ENCODE peak calls at places on chromosomes 1 and 21, in seven cellular contexts. E is esophagus squamous epithelium, Z is pancreas, V is progenitor cell of endocrine pancreas, T is Calu3, C is left ventricle myocardium inferior, N is osteocyte. P is an unnamed sample.

GRCh38 chr1:67052741-67053534 is 1.0 kb downstream of the SLC35D1 start:
- DNase-seq in E (peak), Z (peak), V (no peak), T (peak), C (peak), N (no peak), P (no peak)

GRCh38 chr1:96843196-96843595 is 121.6 kb downstream of the PTBP2 start:
- DNase-seq in E (no peak), Z (no peak), V (no peak), T (no peak), C (no peak), N (no peak), P (no peak)

GRCh38 chr1:45617618-45618017 is 6.2 kb downstream of the CCDC17 start:
- DNase-seq in E (no peak), Z (no peak), V (no peak), T (no peak), C (no peak), N (no peak), P (no peak)

GRCh38 chr1:241990040-241990439 is 8.9 kb downstream of the MAP1LC3C start:
- DNase-seq in E (no peak), Z (peak), V (no peak), T (peak), C (peak), N (peak), P (no peak)

GRCh38 chr1:88509369-88509768 is 174.7 kb upstream of the PKN2 start:
- DNase-seq in E (no peak), Z (no peak), V (no peak), T (no peak), C (no peak), N (no peak), P (no peak)

GRCh38 chr1:186474208-186474607 is 13.3 kb upstream of the PDC start:
- DNase-seq in E (no peak), Z (no peak), V (no peak), T (no peak), C (no peak), N (no peak), P (no peak)

GRCh38 chr1:31064115-31064514 is 1.4 kb downstream of the PUM1 start:
- DNase-seq in E (no peak), Z (no peak), V (no peak), T (no peak), C (no peak), N (no peak), P (no peak)

GRCh38 chr1:32892368-32893197 is 6.3 kb downstream of the HPCA start:
- DNase-seq in E (no peak), Z (no peak), V (peak), T (peak), C (no peak), N (no peak), P (no peak)

GRCh38 chr1:81553503-81553902 is 247.2 kb upstream of the ADGRL2 start:
- DNase-seq in E (no peak), Z (no peak), V (no peak), T (no peak), C (no peak), N (no peak), P (no peak)

GRCh38 chr1:236101233-236102200 is 36.6 kb upstream of the NID1 start:
- DNase-seq in E (no peak), Z (no peak), V (no peak), T (no peak), C (no peak), N (no peak), P (no peak)

GRCh38 chr21:39721885-39722284 is 23.1 kb upstream of the IGSF5 start:
- DNase-seq in E (no peak), Z (no peak), V (no peak), T (no peak), C (no peak), N (no peak), P (no peak)

GRCh38 chr21:39715804-39716397 is 29.1 kb upstream of the IGSF5 start:
- DNase-seq in E (no peak), Z (peak), V (peak), T (peak), C (peak), N (no peak), P (no peak)

GRCh38 chr21:39726133-39726532 is 18.9 kb upstream of the IGSF5 start:
- DNase-seq in E (no peak), Z (no peak), V (no peak), T (no peak), C (no peak), N (no peak), P (no peak)

GRCh38 chr21:39724944-39725343 is 20.0 kb upstream of the IGSF5 start:
- DNase-seq in E (no peak), Z (no peak), V (no peak), T (no peak), C (no peak), N (no peak), P (no peak)

DNA sequence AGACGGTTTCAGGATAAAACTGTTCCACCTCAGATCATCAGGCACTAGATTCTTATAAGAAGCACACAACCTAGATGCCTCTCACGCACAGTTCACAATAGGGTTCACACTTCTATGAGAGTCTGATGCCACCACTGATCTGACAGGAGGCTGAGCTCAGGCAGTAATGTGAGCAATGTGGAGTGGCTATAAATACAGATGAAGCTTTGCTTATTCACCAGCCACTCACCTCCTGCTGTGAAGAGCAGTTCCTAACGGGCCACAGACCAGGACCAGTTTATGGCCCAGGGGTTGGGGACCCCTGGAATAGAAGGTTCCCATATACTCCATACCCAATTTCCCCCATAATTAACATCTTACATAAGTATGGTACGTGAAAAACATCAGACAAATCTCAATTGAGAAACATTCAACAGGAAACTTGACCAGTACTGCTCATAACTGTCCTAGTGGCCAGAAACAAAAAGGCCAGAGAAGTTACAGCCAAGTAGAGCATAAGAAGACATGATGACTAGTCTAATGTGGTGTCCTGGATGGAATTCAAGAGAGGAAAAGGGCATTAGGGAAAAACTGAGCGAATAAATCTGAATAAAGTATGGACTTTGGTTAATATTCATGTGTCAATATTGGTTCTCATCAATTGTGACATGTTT is 24.7 kb upstream of the IGSF5 start:
- DNase-seq in E (no peak), Z (no peak), V (no peak), T (no peak), C (no peak), N (no peak), P (no peak)
- TF ChIP-seq CTCF in E (no peak), Z (no peak), V (peak), T (no peak), C (peak), N (no peak), P (peak)

DNA sequence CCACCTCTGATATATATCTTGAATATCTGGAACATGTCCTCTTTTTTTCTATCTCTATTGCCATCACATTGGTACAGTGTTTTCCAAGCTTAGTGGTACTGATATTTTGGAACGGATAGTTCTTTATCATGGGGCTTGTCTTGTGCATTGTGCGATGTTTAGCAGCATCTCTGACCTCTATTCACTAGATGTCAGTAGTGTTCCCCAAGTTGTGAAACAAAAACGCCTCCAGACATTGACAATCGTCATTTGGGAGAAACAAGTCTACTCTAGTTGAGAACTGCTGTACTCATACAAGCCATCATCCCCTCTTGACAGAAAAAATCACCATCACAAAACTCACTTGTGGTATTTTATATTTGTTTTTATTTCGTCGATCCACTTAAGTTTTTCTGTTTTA is 79.7 kb upstream of the CHODL start:
- DNase-seq in E (no peak), Z (no peak), V (no peak), T (no peak), C (no peak), N (no peak), P (no peak)
- TF ChIP-seq CTCF in E (no peak), Z (no peak), V (no peak), T (no peak), C (no peak), N (no peak), P (no peak)

DNA sequence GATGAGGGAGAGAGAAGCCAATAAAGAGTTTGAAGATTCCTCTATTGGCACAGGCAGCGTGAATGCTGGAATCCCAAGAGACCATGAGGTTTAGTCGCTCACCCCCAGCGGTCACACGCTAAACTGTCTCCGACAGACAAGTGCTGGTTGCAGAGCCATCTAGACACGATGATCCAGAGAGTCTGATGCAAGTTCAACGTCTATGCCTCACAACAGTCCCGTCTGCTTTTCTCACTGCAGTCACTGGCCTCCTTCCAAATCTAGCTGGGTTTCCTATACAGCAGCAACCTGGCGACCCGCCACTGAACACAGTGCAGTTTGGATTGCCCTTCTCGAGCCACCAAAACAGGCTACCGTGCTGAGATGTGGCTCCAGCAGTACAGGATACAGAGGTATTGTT is 98.6 kb upstream of the KRTAP19-8 start:
- DNase-seq in E (no peak), Z (no peak), V (no peak), T (no peak), C (no peak), N (no peak), P (no peak)
- TF ChIP-seq CTCF in E (no peak), Z (no peak), V (no peak), T (no peak), C (no peak), N (no peak), P (no peak)

DNA sequence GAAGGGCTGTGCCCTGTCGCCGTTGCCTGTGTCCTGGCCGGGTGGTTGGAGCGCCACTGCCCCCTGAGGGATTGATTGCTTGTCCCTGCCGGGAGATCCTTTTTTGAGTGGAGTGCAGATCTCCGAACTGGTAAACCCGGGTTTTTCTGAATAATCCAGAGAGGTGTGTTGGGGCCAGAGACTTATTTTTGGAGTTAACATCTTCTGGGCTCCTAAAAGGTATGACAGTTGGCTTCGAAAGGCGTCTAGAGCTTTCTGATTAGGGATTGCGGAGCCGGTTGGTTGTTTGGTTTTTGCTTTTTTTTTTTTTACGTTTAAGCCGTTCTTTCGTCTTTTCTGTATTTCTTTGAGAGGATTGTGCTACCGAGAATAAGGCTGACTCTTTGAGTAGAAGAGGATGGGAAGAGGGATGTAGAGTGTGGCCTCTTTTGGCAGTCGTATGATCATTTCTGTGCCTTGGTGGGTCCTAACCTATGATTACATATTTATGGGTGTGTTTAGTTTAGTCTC is 756 bp downstream of the RLF start:
- DNase-seq in E (no peak), Z (peak), V (no peak), T (no peak), C (no peak), N (no peak), P (no peak)
- TF ChIP-seq CTCF in E (no peak), Z (no peak), V (no peak), T (no peak), C (no peak), N (no peak), P (peak)

GRCh38 chr1:239802275-239802674 is 289.4 kb upstream of the FMN2 start:
- DNase-seq in E (no peak), Z (no peak), V (no peak), T (no peak), C (no peak), N (no peak), P (no peak)
- TF ChIP-seq CTCF in E (no peak), Z (no peak), V (no peak), T (no peak), C (no peak), N (no peak), P (no peak)

DNA sequence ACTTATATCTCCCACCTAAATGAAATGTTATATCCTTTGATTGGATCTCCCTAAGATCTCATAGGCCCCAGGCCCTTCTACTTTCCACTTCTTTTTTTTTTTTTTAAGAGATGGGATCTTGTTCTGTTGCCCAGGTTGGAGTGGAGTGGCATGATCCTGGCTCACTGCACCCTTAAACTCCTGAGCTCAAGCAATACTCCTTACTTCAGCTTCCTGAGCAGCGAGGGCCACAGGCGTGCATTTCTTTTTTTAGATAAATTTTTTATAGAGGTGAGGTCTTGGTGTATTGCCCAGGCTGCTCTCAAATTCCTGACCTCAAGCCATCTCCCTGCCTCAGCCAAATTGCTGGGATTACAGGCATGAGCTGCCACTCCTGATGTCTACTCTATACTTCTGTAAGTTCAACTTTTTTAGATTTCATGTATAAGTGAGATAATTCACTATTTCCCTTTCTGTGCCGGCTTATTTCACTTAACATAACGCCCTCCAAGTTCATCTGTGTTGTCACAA is 987.5 kb upstream of the NCAM2 start:
- DNase-seq in E (no peak), Z (no peak), V (no peak), T (no peak), C (no peak), N (no peak), P (no peak)
- TF ChIP-seq CTCF in E (no peak), Z (no peak), V (no peak), T (no peak), C (no peak), N (no peak), P (no peak)

DNA sequence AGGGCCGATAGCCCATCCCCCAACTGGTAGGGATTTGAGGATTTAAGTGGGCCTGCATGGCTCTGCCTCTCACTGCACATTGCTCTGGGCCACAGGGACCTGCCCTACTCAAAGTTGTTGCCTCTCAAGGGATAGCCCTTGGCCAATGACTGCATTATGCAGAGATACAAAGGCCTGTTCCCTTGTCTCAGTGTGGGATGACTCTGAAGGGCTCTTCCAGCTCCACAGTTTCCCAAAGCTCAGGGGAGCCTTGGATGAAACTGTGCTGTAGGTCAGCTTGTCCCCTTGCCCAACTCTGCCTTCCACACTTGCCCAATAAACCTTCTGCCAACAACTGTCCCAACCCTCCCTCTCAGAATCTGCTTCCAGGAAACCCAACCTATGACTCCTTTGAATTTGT is 42.6 kb downstream of the SLC9C2 start:
- DNase-seq in E (no peak), Z (no peak), V (no peak), T (no peak), C (no peak), N (no peak), P (no peak)
- TF ChIP-seq CTCF in E (no peak), Z (no peak), V (no peak), T (no peak), C (no peak), N (no peak), P (no peak)

DNA sequence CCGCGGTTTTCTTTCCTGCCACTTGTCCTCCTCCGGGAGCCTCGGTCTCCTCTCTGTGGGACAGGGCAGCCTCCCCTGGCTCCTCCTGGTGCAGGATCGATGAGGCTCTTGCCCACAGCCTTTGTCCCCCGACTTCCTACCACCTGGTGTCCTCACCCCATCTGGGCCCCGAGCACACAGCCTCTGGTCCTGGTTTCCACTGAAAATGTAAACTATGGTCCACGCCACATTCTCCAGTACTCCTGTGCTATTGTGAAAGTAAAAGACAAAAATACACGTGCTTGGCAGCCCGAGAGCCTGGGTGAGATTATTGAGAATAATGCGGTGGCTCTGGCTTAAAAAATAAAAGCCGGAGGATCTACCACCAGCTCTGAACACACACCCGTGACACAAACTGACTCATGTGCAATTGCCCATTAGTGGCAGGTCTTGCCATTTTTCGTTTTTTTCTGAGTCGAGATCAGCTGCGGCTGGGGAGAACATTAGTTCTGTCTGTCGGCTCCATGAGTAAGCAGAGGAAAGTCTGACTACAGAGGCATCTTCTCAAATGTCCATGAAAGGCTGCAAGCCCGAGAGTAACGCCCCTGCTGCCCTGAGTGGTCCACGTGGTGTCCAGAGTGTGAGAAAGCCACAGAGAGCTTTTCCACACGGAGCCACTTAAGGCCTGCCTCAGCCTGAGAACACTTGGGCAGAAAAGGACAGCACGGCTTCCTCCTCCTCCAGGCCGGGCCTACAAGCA is 5.7 kb upstream of the COL6A2 start:
- DNase-seq in E (no peak), Z (no peak), V (no peak), T (no peak), C (peak), N (peak), P (no peak)
- TF ChIP-seq CTCF in E (no peak), Z (no peak), V (no peak), T (no peak), C (no peak), N (no peak), P (no peak)

GRCh38 chr1:26538480-26539412 is 9.2 kb downstream of the RPS6KA1 start:
- DNase-seq in E (no peak), Z (no peak), V (no peak), T (peak), C (no peak), N (no peak), P (no peak)
- TF ChIP-seq CTCF in E (peak), Z (peak), V (peak), T (peak), C (peak), N (peak), P (peak)